ENCODE peak calls at places on chromosome 9, in seven cellular contexts. O, I, B, F, E, W and Q are unnamed samples.

GRCh38 chr9:94464790-94465189 is 90.1 kb upstream of the PCAT7 start:
- DNase-seq in F (no peak), I (no peak), E (no peak), O (no peak), W (no peak), B (no peak), Q (no peak)

GRCh38 chr9:10612649-10613398 is at the start of gene PTPRD:
- DNase-seq in I (no peak), F (peak), W (no peak), E (no peak), B (no peak), O (peak), Q (no peak)

GRCh38 chr9:90526386-90526785 is 116.2 kb downstream of the DIRAS2 start:
- DNase-seq in F (no peak), O (no peak), E (no peak), W (no peak), B (no peak), I (no peak), Q (no peak)

GRCh38 chr9:121233906-121234901 is 32.5 kb upstream of the RAB14 start:
- DNase-seq in F (no peak), O (peak), I (no peak), E (no peak), W (no peak), B (no peak), Q (peak)

GRCh38 chr9:73143606-73144328 is 7.9 kb upstream of the ANXA1 start:
- DNase-seq in I (no peak), E (no peak), O (peak), B (no peak), W (no peak), F (no peak), Q (no peak)

GRCh38 chr9:85741112-85741874 is 461 bp downstream of the AGTPBP1 start:
- DNase-seq in O (peak), E (peak), B (peak), F (peak), I (peak), W (peak), Q (peak)

GRCh38 chr9:16458696-16459420 is 411.6 kb downstream of the BNC2 start:
- DNase-seq in E (no peak), I (no peak), B (no peak), F (no peak), W (no peak), O (peak), Q (no peak)

GRCh38 chr9:71987471-71988371 is 72.7 kb downstream of the C9orf57 start:
- DNase-seq in B (no peak), O (no peak), W (no peak), E (no peak), I (no peak), F (no peak), Q (no peak)

GRCh38 chr9:96383165-96383939 is at the start of gene SLC35D2:
- DNase-seq in E (peak), B (peak), I (peak), O (peak), F (peak), W (peak), Q (peak)

GRCh38 chr9:90433398-90433890 is 209.2 kb downstream of the DIRAS2 start:
- DNase-seq in E (no peak), I (no peak), F (peak), O (no peak), B (no peak), W (no peak), Q (no peak)

GRCh38 chr9:135074354-135075233 is 12.9 kb upstream of the OLFM1 start:
- DNase-seq in O (no peak), E (no peak), B (no peak), W (no peak), F (no peak), I (no peak), Q (no peak)

GRCh38 chr9:11701706-11702105 is 991.5 kb upstream of the TYRP1 start:
- DNase-seq in F (no peak), E (no peak), B (no peak), I (no peak), W (no peak), O (no peak), Q (no peak)

GRCh38 chr9:123150708-123151503 is 117.4 kb downstream of the GPR21 start:
- DNase-seq in E (no peak), B (no peak), F (no peak), O (peak), I (no peak), W (no peak), Q (no peak)

GRCh38 chr9:114588671-114589526 is 1.3 kb downstream of the ATP6V1G1 start:
- DNase-seq in B (no peak), I (no peak), E (no peak), F (no peak), W (no peak), O (peak), Q (peak)

GRCh38 chr9:114272739-114273431 is 50.0 kb upstream of the ORM1 start:
- DNase-seq in F (no peak), B (peak), E (peak), W (peak), I (no peak), O (no peak), Q (no peak)

GRCh38 chr9:78559449-78559885 is 262.5 kb downstream of the PSAT1 start:
- DNase-seq in E (no peak), B (no peak), I (no peak), W (no peak), F (no peak), O (peak), Q (peak)

GRCh38 chr9:83405674-83406255 is 132.4 kb downstream of the FRMD3 start:
- DNase-seq in B (no peak), O (peak), F (no peak), I (no peak), E (no peak), W (no peak), Q (no peak)

GRCh38 chr9:107016383-107016782 is 153.4 kb downstream of the ZNF462 start:
- DNase-seq in W (no peak), F (no peak), O (no peak), B (no peak), I (no peak), E (no peak), Q (no peak)

GRCh38 chr9:81416476-81417298 is 272.7 kb downstream of the TLE1 start:
- DNase-seq in B (no peak), O (no peak), W (no peak), I (no peak), F (no peak), E (no peak), Q (no peak)

GRCh38 chr9:100125236-100125635 is 26.2 kb downstream of the INVS start:
- DNase-seq in I (no peak), B (no peak), F (no peak), O (no peak), E (no peak), W (no peak), Q (no peak)

GRCh38 chr9:15641301-15641700 is 88.5 kb downstream of the CCDC171 start:
- DNase-seq in I (no peak), O (peak), F (no peak), E (no peak), W (no peak), B (no peak), Q (no peak)

GRCh38 chr9:86690034-86690433 is 257.3 kb downstream of the GAS1 start:
- DNase-seq in F (no peak), I (no peak), E (no peak), W (no peak), O (no peak), B (no peak), Q (no peak)

GRCh38 chr9:91162784-91163440 is 198.8 kb downstream of the AUH start:
- DNase-seq in B (no peak), F (peak), W (no peak), E (peak), I (peak), O (no peak), Q (peak)

GRCh38 chr9:135522931-135523330 is 1.7 kb downstream of the LCN1 start:
- DNase-seq in E (no peak), W (no peak), I (no peak), B (no peak), O (no peak), F (peak), Q (peak)

GRCh38 chr9:535356-535755 is 306.1 kb upstream of the DMRT1 start:
- DNase-seq in F (no peak), B (no peak), O (no peak), E (no peak), I (no peak), W (no peak), Q (no peak)

GRCh38 chr9:121353246-121353975 is 16.6 kb downstream of the STOM start:
- DNase-seq in E (no peak), O (no peak), F (no peak), I (no peak), B (no peak), W (no peak), Q (no peak)

GRCh38 chr9:70563010-70563409 is 148.6 kb upstream of the KLF9 start:
- DNase-seq in F (no peak), O (no peak), E (no peak), B (no peak), W (no peak), I (no peak), Q (no peak)

GRCh38 chr9:98150164-98150563 is 31.1 kb upstream of the TRIM14 start:
- DNase-seq in O (no peak), I (no peak), F (no peak), E (no peak), B (no peak), W (no peak), Q (no peak)

GRCh38 chr9:1619915-1620705 is 395.0 kb upstream of the SMARCA2 start:
- DNase-seq in E (no peak), W (no peak), B (no peak), O (peak), I (no peak), F (no peak), Q (no peak)

GRCh38 chr9:91116711-91117110 is 245.0 kb downstream of the AUH start:
- DNase-seq in B (no peak), I (no peak), F (no peak), W (no peak), E (no peak), O (no peak), Q (no peak)

GRCh38 chr9:121720311-121720991 is 69.0 kb downstream of the DAB2IP start:
- DNase-seq in W (no peak), B (no peak), O (peak), F (no peak), E (no peak), I (no peak), Q (no peak)

GRCh38 chr9:2991292-2991691 is 147.4 kb upstream of the PUM3 start:
- DNase-seq in B (no peak), O (peak), E (no peak), I (no peak), F (no peak), W (no peak), Q (no peak)

GRCh38 chr9:128910906-128911305 is 9.9 kb upstream of the PHYHD1 start:
- DNase-seq in B (no peak), W (no peak), I (no peak), O (no peak), E (no peak), F (no peak), Q (no peak)
- H3K27ac ChIP-seq in B (peak), W (no peak), I (peak), O (peak), E (peak), F (peak), Q (peak)

DNA sequence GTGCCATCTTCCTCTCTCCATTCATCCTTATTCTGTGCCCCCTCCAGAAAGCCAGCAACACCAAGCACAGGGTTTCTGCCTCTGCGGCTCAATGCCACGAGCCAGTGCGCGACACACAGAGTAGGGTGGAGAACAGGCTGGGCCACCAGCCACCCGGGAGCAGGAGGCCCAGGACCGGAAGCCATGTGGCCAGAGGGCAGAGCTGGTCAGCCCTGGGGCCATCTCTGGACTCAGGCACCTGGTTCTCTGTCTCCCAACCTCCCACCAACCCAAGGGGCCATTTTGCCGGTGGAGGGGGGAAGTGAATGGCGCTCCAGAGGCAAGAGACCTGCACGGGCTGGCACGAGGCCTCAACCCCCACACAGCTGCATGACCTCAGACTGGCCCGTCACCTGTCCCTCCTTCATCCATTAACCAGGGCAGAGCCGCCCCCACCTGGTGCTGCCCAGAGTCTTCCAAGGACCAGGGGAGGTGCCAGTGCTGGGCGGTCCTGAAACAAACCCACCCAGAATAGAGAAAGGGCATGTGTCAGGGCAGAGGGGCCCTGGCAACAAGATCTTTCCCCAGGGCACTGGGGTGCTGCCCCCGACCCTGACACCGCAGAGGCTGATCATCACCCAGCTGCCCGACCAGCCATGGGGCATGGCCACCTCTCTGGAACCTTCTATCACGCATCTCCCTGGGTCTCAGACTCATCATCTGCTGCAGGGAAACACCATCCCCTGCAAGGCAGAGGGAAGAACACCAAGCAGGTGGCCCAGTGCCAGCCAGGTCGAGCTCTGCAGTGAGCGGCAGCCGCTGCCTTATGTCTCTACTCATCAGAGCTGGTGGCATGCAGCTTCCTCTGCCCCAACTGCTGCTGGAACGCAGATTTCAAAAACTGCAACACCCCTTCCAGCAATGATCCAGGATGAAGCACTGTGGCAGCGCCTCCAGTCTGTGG is 11.9 kb downstream of the VAV2 start:
- DNase-seq in I (no peak), F (peak), O (no peak), E (no peak), B (no peak), W (no peak), Q (peak)
- H3K27ac ChIP-seq in I (no peak), F (peak), O (no peak), E (no peak), B (no peak), W (no peak), Q (peak)

GRCh38 chr9:127583605-127584053 is 28.4 kb upstream of the STXBP1 start:
- DNase-seq in F (no peak), B (no peak), W (no peak), O (peak), E (no peak), I (no peak), Q (no peak)
- H3K27ac ChIP-seq in F (peak), B (no peak), W (no peak), O (peak), E (no peak), I (no peak), Q (peak)

DNA sequence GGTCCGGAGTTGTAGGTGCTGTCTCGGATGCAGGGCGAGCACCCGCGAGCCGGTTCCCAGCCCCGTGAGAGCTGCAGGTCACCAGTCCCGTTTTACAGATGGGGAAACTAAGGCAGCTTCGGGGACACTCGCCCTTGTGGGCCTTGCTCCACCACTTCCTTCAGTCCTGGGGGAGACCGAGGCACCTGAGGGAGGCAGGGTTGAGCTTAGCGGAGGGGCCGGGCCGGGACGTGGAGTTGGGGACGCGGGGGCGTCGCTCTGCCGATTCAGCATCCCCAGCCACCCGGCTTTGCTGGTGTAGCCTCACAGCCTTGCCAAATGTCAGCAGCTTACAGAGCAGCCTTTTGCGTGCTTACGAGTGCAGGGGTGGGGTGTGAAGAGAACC is 530 bp downstream of the BBLN start:
- DNase-seq in I (peak), O (peak), B (peak), W (no peak), F (no peak), E (peak), Q (no peak)
- H3K27ac ChIP-seq in I (peak), O (peak), B (peak), W (no peak), F (peak), E (no peak), Q (peak)

DNA sequence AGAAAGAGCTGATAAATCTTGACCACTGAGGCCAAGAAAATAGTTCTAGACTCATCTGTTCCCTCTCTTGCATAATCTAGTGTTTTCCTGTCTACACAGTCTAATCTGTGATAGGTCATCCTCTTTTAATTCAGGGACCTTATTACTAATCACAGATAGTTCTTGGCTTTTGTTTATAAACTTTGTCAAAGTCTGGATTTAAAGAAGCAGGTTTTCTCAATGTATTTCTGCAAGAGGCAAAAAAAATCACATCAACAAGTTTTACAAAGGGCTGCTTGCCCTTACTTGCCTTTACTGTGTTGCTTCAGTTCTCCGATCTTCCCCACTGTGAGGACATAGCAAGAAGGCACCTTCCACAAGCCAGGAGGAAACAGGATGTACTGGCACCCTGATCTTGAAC is 43.9 kb upstream of the MTAP start:
- DNase-seq in B (no peak), I (no peak), W (no peak), E (no peak), F (no peak), O (peak), Q (no peak)
- H3K27ac ChIP-seq in B (no peak), I (no peak), W (no peak), E (no peak), F (no peak), O (no peak), Q (no peak)

GRCh38 chr9:131307974-131308373 is 18.5 kb downstream of the PLPP7 start:
- DNase-seq in E (no peak), F (no peak), B (no peak), W (no peak), I (no peak), O (no peak), Q (no peak)

GRCh38 chr9:131308906-131309305 is 19.4 kb downstream of the PLPP7 start:
- DNase-seq in F (no peak), O (no peak), E (no peak), B (no peak), I (no peak), W (no peak), Q (no peak)

GRCh38 chr9:131308452-131308851 is 18.9 kb downstream of the PLPP7 start:
- DNase-seq in I (no peak), E (no peak), B (no peak), F (no peak), W (no peak), O (no peak), Q (no peak)

GRCh38 chr9:131304676-131305366 is 15.3 kb downstream of the PLPP7 start:
- DNase-seq in O (no peak), B (no peak), I (no peak), F (no peak), E (no peak), W (no peak), Q (no peak)

DNA sequence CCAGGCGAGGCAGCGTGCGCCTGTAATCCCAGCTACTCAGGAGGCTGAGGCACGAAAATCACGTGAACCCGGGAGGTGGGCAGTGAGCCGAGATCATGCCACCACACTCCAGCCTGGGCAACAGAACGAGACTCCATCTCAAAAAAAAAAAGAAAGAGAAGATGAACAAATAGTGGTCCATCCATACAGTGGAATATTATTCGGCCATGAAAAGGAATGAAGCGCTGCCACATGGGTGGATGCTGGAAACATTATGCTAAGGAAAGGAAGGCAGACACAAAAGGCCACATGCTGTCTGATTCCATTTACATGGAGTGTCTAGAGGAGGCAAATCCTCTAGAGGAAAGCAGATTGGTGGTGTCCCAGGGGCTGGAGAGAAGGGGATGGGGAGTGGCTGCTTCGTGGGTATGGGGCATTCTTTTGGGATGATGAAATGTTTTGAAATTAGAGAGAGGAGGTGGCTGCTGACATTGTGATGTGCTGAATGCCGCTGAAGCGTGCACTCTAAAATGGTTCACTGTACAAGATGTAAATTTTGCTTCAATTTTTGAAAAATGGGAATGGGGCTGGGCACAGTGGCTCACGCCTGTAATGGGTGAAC is 17.0 kb downstream of the PLPP7 start:
- DNase-seq in E (no peak), B (no peak), I (no peak), W (no peak), F (no peak), O (no peak), Q (no peak)
- H3K27ac ChIP-seq in E (no peak), B (no peak), I (no peak), W (no peak), F (no peak), O (no peak), Q (no peak)

GRCh38 chr9:127553793-127554192 is 58.3 kb upstream of the STXBP1 start:
- DNase-seq in O (no peak), E (no peak), B (no peak), F (no peak), W (no peak), I (no peak), Q (no peak)
- H3K27ac ChIP-seq in O (peak), E (no peak), B (no peak), F (peak), W (no peak), I (no peak), Q (no peak)

GRCh38 chr9:109471994-109472393 is 26.1 kb downstream of the PTPN3 start:
- DNase-seq in E (no peak), W (no peak), F (no peak), B (no peak), I (no peak), O (peak), Q (no peak)
- H3K27ac ChIP-seq in E (no peak), W (no peak), F (no peak), B (no peak), I (no peak), O (no peak), Q (no peak)